ENCODE peak calls at places on chromosomes 16 and 17, in six cellular contexts. U, T, P, R, S and A are unnamed samples.

GRCh38 chr17:77451894-77452852 is 311.4 kb downstream of the SEC14L1 start:
- DNase-seq in R (peak), U (no peak), T (no peak), S (no peak), P (peak), A (no peak)

GRCh38 chr17:33778505-33779398 is 476.3 kb upstream of the CCL2 start:
- DNase-seq in T (no peak), S (peak), U (peak), R (peak), P (peak), A (peak)

GRCh38 chr17:31492880-31493655 is 101.6 kb downstream of the RAB11FIP4 start:
- DNase-seq in T (no peak), S (peak), R (no peak), U (no peak), P (no peak), A (no peak)

GRCh38 chr17:75691371-75692290 is 24.5 kb downstream of the SAP30BP start:
- DNase-seq in U (peak), T (no peak), R (peak), S (no peak), P (peak), A (no peak)

GRCh38 chr17:38869647-38870258 is at the start of gene LASP1:
- DNase-seq in R (peak), S (peak), T (no peak), U (peak), P (peak), A (peak)

GRCh38 chr17:60540460-60540859 is 14.4 kb upstream of the APPBP2 start:
- DNase-seq in U (no peak), S (no peak), P (no peak), R (no peak), T (no peak), A (no peak)

GRCh38 chr16:35690413-35690812 is 2231.0 kb downstream of the TP53TG3F start:
- DNase-seq in T (no peak), U (no peak), S (no peak), R (no peak), P (no peak), A (peak)

GRCh38 chr16:84820305-84820684 is 510 bp downstream of the CRISPLD2 start:
- DNase-seq in U (no peak), R (peak), S (no peak), T (no peak), P (no peak), A (no peak)

GRCh38 chr16:69138608-69139007 is 6.2 kb downstream of the UTP4 start:
- DNase-seq in P (no peak), U (no peak), S (no peak), R (no peak), T (no peak), A (no peak)

GRCh38 chr16:68676113-68676860 is 31.2 kb downstream of the CDH3 start:
- DNase-seq in S (no peak), T (no peak), U (no peak), R (no peak), P (no peak), A (no peak)

GRCh38 chr17:81059026-81059425 is 24.1 kb downstream of the BAIAP2 start:
- DNase-seq in P (no peak), T (no peak), S (no peak), U (no peak), R (no peak), A (no peak)

GRCh38 chr17:33934696-33935095 is 320.4 kb upstream of the CCL2 start:
- DNase-seq in U (no peak), T (no peak), R (no peak), S (no peak), P (no peak), A (no peak)

GRCh38 chr16:19172098-19172780 is 4.2 kb downstream of the SYT17 start:
- DNase-seq in P (no peak), R (no peak), U (no peak), S (no peak), T (no peak), A (no peak)

GRCh38 chr17:51764387-51764971 is 394.0 kb downstream of the CA10 start:
- DNase-seq in S (peak), T (no peak), U (peak), P (peak), R (peak), A (peak)

GRCh38 chr17:15371731-15372130 is 30.3 kb upstream of the TEKT3 start:
- DNase-seq in R (no peak), U (no peak), S (no peak), P (no peak), T (no peak), A (no peak)

GRCh38 chr17:67137860-67138259 is 93.5 kb downstream of the CACNG1 start:
- DNase-seq in P (no peak), U (no peak), R (no peak), T (no peak), S (no peak), A (no peak)

GRCh38 chr16:49592507-49593422 is 219.2 kb downstream of the C16orf78 start:
- DNase-seq in R (peak), S (peak), P (no peak), T (no peak), U (peak), A (peak)

GRCh38 chr16:20946015-20946629 is 45.6 kb downstream of the LYRM1 start:
- DNase-seq in R (no peak), P (no peak), S (no peak), T (no peak), U (no peak), A (no peak)

GRCh38 chr16:77234611-77235010 is 35.4 kb downstream of the SYCE1L start:
- DNase-seq in P (no peak), R (no peak), S (no peak), U (no peak), T (no peak), A (no peak)

GRCh38 chr16:27450836-27451341 is 48.9 kb downstream of the IL21R start:
- DNase-seq in U (no peak), T (no peak), P (no peak), S (no peak), R (peak), A (no peak)